ENCODE peak calls at places on chromosomes 16 and 17, in six cellular contexts. One of them, this sample, is unnamed.

GRCh38 chr16:61370564-61370963 is 665.7 kb downstream of the CDH8 start:
- DNase-seq in cardiac fibroblast: no peak
- DNase-seq in endothelial cell: no peak
- DNase-seq in B cell: no peak
- DNase-seq in mesothelial cell of epicardium: no peak
- DNase-seq in fibroblast of lung: no peak
- DNase-seq in this sample: no peak

GRCh38 chr17:46833840-46834208 is 15.3 kb upstream of the WNT3 start:
- DNase-seq in B cell: no peak
- DNase-seq in mesothelial cell of epicardium: no peak
- DNase-seq in fibroblast of lung: no peak
- DNase-seq in cardiac fibroblast: no peak
- DNase-seq in endothelial cell: no peak
- DNase-seq in this sample: no peak

GRCh38 chr17:69874220-69874670 is 200.8 kb upstream of the KCNJ16 start:
- DNase-seq in mesothelial cell of epicardium: no peak
- DNase-seq in cardiac fibroblast: peak
- DNase-seq in B cell: no peak
- DNase-seq in endothelial cell: no peak
- DNase-seq in fibroblast of lung: peak
- DNase-seq in this sample: no peak

GRCh38 chr17:48155889-48156670 is 48.5 kb downstream of the SNX11 start:
- DNase-seq in mesothelial cell of epicardium: no peak
- DNase-seq in endothelial cell: no peak
- DNase-seq in fibroblast of lung: no peak
- DNase-seq in cardiac fibroblast: no peak
- DNase-seq in B cell: no peak
- DNase-seq in this sample: no peak

GRCh38 chr16:2026461-2027023 is at the start of gene NHERF2:
- DNase-seq in fibroblast of lung: no peak
- DNase-seq in cardiac fibroblast: no peak
- DNase-seq in B cell: peak
- DNase-seq in mesothelial cell of epicardium: no peak
- DNase-seq in endothelial cell: no peak
- DNase-seq in this sample: no peak

GRCh38 chr16:48596326-48596725 is 13.7 kb downstream of the N4BP1 start:
- DNase-seq in cardiac fibroblast: no peak
- DNase-seq in B cell: no peak
- DNase-seq in endothelial cell: no peak
- DNase-seq in mesothelial cell of epicardium: no peak
- DNase-seq in fibroblast of lung: no peak
- DNase-seq in this sample: no peak

GRCh38 chr17:17241656-17242055 is 4.7 kb upstream of the FLCN start:
- DNase-seq in fibroblast of lung: no peak
- DNase-seq in endothelial cell: no peak
- DNase-seq in mesothelial cell of epicardium: no peak
- DNase-seq in cardiac fibroblast: no peak
- DNase-seq in B cell: no peak
- DNase-seq in this sample: no peak

GRCh38 chr16:55062446-55062845 is 131.8 kb downstream of the IRX5 start:
- DNase-seq in endothelial cell: no peak
- DNase-seq in mesothelial cell of epicardium: no peak
- DNase-seq in B cell: no peak
- DNase-seq in fibroblast of lung: no peak
- DNase-seq in cardiac fibroblast: no peak
- DNase-seq in this sample: no peak

GRCh38 chr17:76500074-76500744 is 1.0 kb downstream of the RHBDF2 start:
- DNase-seq in mesothelial cell of epicardium: no peak
- DNase-seq in fibroblast of lung: no peak
- DNase-seq in B cell: no peak
- DNase-seq in cardiac fibroblast: no peak
- DNase-seq in endothelial cell: no peak
- DNase-seq in this sample: no peak

GRCh38 chr17:62807812-62808575 is at the start of gene MARCHF10:
- DNase-seq in mesothelial cell of epicardium: peak
- DNase-seq in endothelial cell: peak
- DNase-seq in B cell: peak
- DNase-seq in cardiac fibroblast: no peak
- DNase-seq in fibroblast of lung: no peak
- DNase-seq in this sample: no peak

GRCh38 chr17:4893272-4893671 is 6.1 kb upstream of the C17orf107 start:
- DNase-seq in fibroblast of lung: no peak
- DNase-seq in B cell: no peak
- DNase-seq in mesothelial cell of epicardium: no peak
- DNase-seq in endothelial cell: no peak
- DNase-seq in cardiac fibroblast: no peak
- DNase-seq in this sample: no peak

GRCh38 chr16:17408296-17408695 is 62.5 kb downstream of the XYLT1 start:
- DNase-seq in mesothelial cell of epicardium: no peak
- DNase-seq in B cell: no peak
- DNase-seq in cardiac fibroblast: no peak
- DNase-seq in endothelial cell: no peak
- DNase-seq in fibroblast of lung: no peak
- DNase-seq in this sample: no peak

GRCh38 chr16:71883193-71883848 is 661 bp downstream of the ZNF821 start:
- DNase-seq in fibroblast of lung: no peak
- DNase-seq in mesothelial cell of epicardium: peak
- DNase-seq in cardiac fibroblast: no peak
- DNase-seq in B cell: peak
- DNase-seq in endothelial cell: peak
- DNase-seq in this sample: peak

GRCh38 chr17:56045907-56046306 is 107.4 kb upstream of the ANKFN1 start:
- DNase-seq in cardiac fibroblast: no peak
- DNase-seq in fibroblast of lung: no peak
- DNase-seq in endothelial cell: no peak
- DNase-seq in B cell: no peak
- DNase-seq in mesothelial cell of epicardium: no peak
- DNase-seq in this sample: no peak

GRCh38 chr16:87483481-87483880 is 9.3 kb downstream of the ZCCHC14 start:
- DNase-seq in mesothelial cell of epicardium: no peak
- DNase-seq in cardiac fibroblast: no peak
- DNase-seq in B cell: no peak
- DNase-seq in fibroblast of lung: no peak
- DNase-seq in endothelial cell: no peak
- DNase-seq in this sample: no peak

GRCh38 chr16:58970775-58971174 is 236.7 kb upstream of the GOT2 start:
- DNase-seq in endothelial cell: no peak
- DNase-seq in B cell: no peak
- DNase-seq in mesothelial cell of epicardium: no peak
- DNase-seq in fibroblast of lung: peak
- DNase-seq in cardiac fibroblast: no peak
- DNase-seq in this sample: no peak

GRCh38 chr16:4609200-4610010 is 5.3 kb downstream of the UBALD1 start:
- DNase-seq in endothelial cell: no peak
- DNase-seq in cardiac fibroblast: no peak
- DNase-seq in mesothelial cell of epicardium: no peak
- DNase-seq in fibroblast of lung: no peak
- DNase-seq in B cell: no peak
- DNase-seq in this sample: no peak

GRCh38 chr17:50471009-50471905 is 2.6 kb upstream of the CHAD start:
- DNase-seq in endothelial cell: no peak
- DNase-seq in B cell: no peak
- DNase-seq in mesothelial cell of epicardium: no peak
- DNase-seq in cardiac fibroblast: no peak
- DNase-seq in fibroblast of lung: no peak
- DNase-seq in this sample: no peak

GRCh38 chr16:10465821-10466220 is 80.0 kb downstream of the ATF7IP2 start:
- DNase-seq in B cell: no peak
- DNase-seq in cardiac fibroblast: no peak
- DNase-seq in mesothelial cell of epicardium: no peak
- DNase-seq in fibroblast of lung: no peak
- DNase-seq in endothelial cell: no peak
- DNase-seq in this sample: no peak

GRCh38 chr16:71467810-71468209 is 5.8 kb upstream of the ZNF23 start:
- DNase-seq in cardiac fibroblast: peak
- DNase-seq in B cell: peak
- DNase-seq in fibroblast of lung: peak
- DNase-seq in endothelial cell: peak
- DNase-seq in mesothelial cell of epicardium: peak
- DNase-seq in this sample: peak

GRCh38 chr17:36459045-36459444 is 27.4 kb upstream of the ZNHIT3 start:
- DNase-seq in B cell: no peak
- DNase-seq in endothelial cell: no peak
- DNase-seq in cardiac fibroblast: no peak
- DNase-seq in mesothelial cell of epicardium: no peak
- DNase-seq in fibroblast of lung: no peak
- DNase-seq in this sample: no peak

DNA sequence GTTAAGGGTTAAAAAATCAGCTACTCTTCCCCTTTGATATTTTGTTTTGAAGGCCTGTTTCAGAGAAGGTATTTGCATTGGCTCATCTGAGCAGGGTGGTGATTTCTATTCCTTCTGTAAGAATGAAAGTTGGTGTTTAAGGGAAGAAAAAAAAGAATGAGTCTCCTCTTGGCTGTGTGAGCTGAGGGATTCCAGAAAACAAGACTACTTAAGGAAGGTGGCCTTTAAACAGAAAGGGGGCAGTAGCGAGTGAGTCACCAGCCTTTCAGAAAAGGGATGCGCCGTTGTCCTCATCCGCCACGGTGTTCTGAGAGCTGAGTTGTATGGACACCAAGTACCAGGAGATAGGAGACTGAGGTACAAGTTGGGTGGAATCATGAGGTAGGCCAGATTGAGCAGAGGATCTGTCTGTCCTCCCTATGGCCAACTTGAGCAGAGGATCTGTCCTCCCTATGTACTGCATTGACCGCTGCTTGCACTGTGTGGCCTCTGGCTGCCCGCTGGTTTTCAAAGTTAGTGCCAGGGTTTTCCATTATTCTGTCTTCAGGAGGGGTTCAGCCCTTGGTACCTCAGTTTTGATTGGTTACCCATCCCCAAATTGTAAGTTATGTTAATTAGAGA is 8.2 kb downstream of the PRKCA start:
- DNase-seq in B cell: no peak
- DNase-seq in cardiac fibroblast: no peak
- DNase-seq in endothelial cell: no peak
- DNase-seq in mesothelial cell of epicardium: no peak
- DNase-seq in fibroblast of lung: no peak
- DNase-seq in this sample: no peak
- TF ChIP-seq CTCF in B cell: no peak
- TF ChIP-seq CTCF in cardiac fibroblast: no peak
- TF ChIP-seq CTCF in endothelial cell: peak
- TF ChIP-seq CTCF in mesothelial cell of epicardium: no peak
- TF ChIP-seq CTCF in fibroblast of lung: peak
- TF ChIP-seq CTCF in this sample: no peak

GRCh38 chr16:30762991-30763725 is 1.0 kb downstream of the RNF40 start:
- DNase-seq in endothelial cell: no peak
- DNase-seq in cardiac fibroblast: no peak
- DNase-seq in mesothelial cell of epicardium: no peak
- DNase-seq in fibroblast of lung: no peak
- DNase-seq in B cell: no peak
- DNase-seq in this sample: no peak

GRCh38 chr16:30764086-30764485 is 2.0 kb downstream of the RNF40 start:
- DNase-seq in mesothelial cell of epicardium: no peak
- DNase-seq in endothelial cell: no peak
- DNase-seq in cardiac fibroblast: no peak
- DNase-seq in fibroblast of lung: no peak
- DNase-seq in B cell: no peak
- DNase-seq in this sample: no peak

GRCh38 chr16:30760577-30761426 is 1.1 kb downstream of the CFAP119 start:
- DNase-seq in endothelial cell: no peak
- DNase-seq in fibroblast of lung: no peak
- DNase-seq in mesothelial cell of epicardium: no peak
- DNase-seq in B cell: no peak
- DNase-seq in cardiac fibroblast: no peak
- DNase-seq in this sample: no peak

GRCh38 chr16:30761427-30761927 is 385 bp downstream of the CFAP119 start:
- DNase-seq in endothelial cell: peak
- DNase-seq in cardiac fibroblast: peak
- DNase-seq in mesothelial cell of epicardium: peak
- DNase-seq in B cell: peak
- DNase-seq in fibroblast of lung: peak
- DNase-seq in this sample: peak

GRCh38 chr16:30761928-30762902 is at the start of the genes CFAP119 and RNF40:
- DNase-seq in B cell: peak
- DNase-seq in mesothelial cell of epicardium: peak
- DNase-seq in cardiac fibroblast: peak
- DNase-seq in fibroblast of lung: peak
- DNase-seq in endothelial cell: peak
- DNase-seq in this sample: peak
- TF ChIP-seq CTCF in B cell: no peak
- TF ChIP-seq CTCF in mesothelial cell of epicardium: no peak
- TF ChIP-seq CTCF in cardiac fibroblast: no peak
- TF ChIP-seq CTCF in fibroblast of lung: peak
- TF ChIP-seq CTCF in endothelial cell: no peak
- TF ChIP-seq CTCF in this sample: no peak

GRCh38 chr16:84396537-84397008 is 28.2 kb downstream of the ATP2C2 start:
- DNase-seq in mesothelial cell of epicardium: no peak
- DNase-seq in B cell: no peak
- DNase-seq in cardiac fibroblast: no peak
- DNase-seq in endothelial cell: no peak
- DNase-seq in fibroblast of lung: no peak
- DNase-seq in this sample: no peak

GRCh38 chr16:84391151-84391873 is 23.0 kb downstream of the ATP2C2 start:
- DNase-seq in cardiac fibroblast: peak
- DNase-seq in mesothelial cell of epicardium: no peak
- DNase-seq in endothelial cell: no peak
- DNase-seq in fibroblast of lung: peak
- DNase-seq in B cell: no peak
- DNase-seq in this sample: no peak

DNA sequence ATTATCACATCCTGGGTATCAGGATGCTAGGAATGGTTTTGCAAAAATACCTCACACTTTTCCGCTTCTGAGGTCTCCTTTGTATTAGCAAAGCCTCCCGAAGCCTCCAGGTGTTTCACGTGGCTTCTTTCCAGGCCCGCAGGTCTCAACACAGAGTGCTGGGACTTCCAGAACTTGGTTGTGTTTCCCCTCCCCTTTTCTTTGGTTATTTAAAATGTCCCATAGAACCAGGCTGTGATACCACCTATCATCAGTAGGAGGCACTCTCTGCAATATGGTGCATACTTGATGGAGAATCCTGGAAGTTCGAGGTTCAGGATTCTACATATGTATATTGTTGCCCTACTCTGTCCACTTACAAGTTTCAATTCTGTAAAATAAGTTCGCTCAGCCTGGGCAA is 28.8 kb downstream of the ATP2C2 start:
- DNase-seq in endothelial cell: no peak
- DNase-seq in cardiac fibroblast: no peak
- DNase-seq in B cell: no peak
- DNase-seq in fibroblast of lung: no peak
- DNase-seq in mesothelial cell of epicardium: no peak
- DNase-seq in this sample: no peak
- TF ChIP-seq CTCF in endothelial cell: peak
- TF ChIP-seq CTCF in cardiac fibroblast: peak
- TF ChIP-seq CTCF in B cell: no peak
- TF ChIP-seq CTCF in fibroblast of lung: no peak
- TF ChIP-seq CTCF in mesothelial cell of epicardium: peak
- TF ChIP-seq CTCF in this sample: peak

GRCh38 chr17:34024303-34025178 is 230.5 kb upstream of the CCL2 start:
- DNase-seq in mesothelial cell of epicardium: no peak
- DNase-seq in B cell: no peak
- DNase-seq in fibroblast of lung: no peak
- DNase-seq in endothelial cell: no peak
- DNase-seq in cardiac fibroblast: no peak
- DNase-seq in this sample: no peak

DNA sequence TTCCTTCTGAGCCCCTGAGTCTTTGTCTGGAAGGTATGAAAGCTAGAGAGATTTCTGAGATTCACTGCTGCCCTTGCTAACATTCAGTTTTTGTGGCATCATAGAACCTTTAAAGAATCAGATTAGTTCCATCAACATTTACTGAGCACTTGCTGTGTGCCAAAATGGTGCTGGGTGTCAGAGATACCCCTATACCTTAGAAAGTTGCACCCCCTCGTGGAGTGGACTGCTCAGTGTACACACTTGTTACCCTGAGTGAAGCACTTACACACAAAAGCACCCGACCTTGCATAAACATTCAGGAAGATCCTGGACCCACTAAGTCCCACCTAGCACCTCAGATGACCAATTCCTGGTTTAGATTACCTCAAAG is 229.9 kb upstream of the CCL2 start:
- DNase-seq in endothelial cell: no peak
- DNase-seq in fibroblast of lung: no peak
- DNase-seq in mesothelial cell of epicardium: no peak
- DNase-seq in cardiac fibroblast: no peak
- DNase-seq in B cell: no peak
- DNase-seq in this sample: no peak
- TF ChIP-seq CTCF in endothelial cell: no peak
- TF ChIP-seq CTCF in fibroblast of lung: no peak
- TF ChIP-seq CTCF in mesothelial cell of epicardium: no peak
- TF ChIP-seq CTCF in cardiac fibroblast: no peak
- TF ChIP-seq CTCF in B cell: no peak
- TF ChIP-seq CTCF in this sample: no peak